ENCODE peak calls at places on chromosome 14, in six cellular contexts. K is heart left ventricle, G is sigmoid colon, D is adrenal gland, M is breast epithelium, V is right lobe of liver. W is an unnamed sample.

GRCh38 chr14:74698894-74699293 is 14.0 kb downstream of the AREL1 start:
- DNase-seq in K (no peak), G (no peak), D (no peak), M (no peak), V (no peak), W (no peak)

GRCh38 chr14:68789798-68790655 is 2.8 kb downstream of the ZFP36L1 start:
- DNase-seq in K (no peak), G (peak), D (peak), M (no peak), V (peak), W (no peak)

GRCh38 chr14:96852823-96853422 is 55.7 kb downstream of the VRK1 start:
- DNase-seq in K (no peak), G (no peak), D (no peak), M (no peak), V (no peak), W (no peak)

GRCh38 chr14:78398216-78398615 is 228.0 kb downstream of the NRXN3 start:
- DNase-seq in K (no peak), G (no peak), D (no peak), M (no peak), V (no peak), W (no peak)

GRCh38 chr14:31945074-31945613 is 132.0 kb upstream of the ARHGAP5 start:
- DNase-seq in K (no peak), G (no peak), D (no peak), M (no peak), V (no peak), W (no peak)

GRCh38 chr14:96049932-96050331 is 10.8 kb downstream of the C14orf132 start:
- DNase-seq in K (no peak), G (no peak), D (no peak), M (no peak), V (no peak), W (no peak)

GRCh38 chr14:94041551-94042346 is 15.6 kb downstream of the OTUB2 start:
- DNase-seq in K (no peak), G (no peak), D (peak), M (no peak), V (no peak), W (no peak)

GRCh38 chr14:21711360-21711961 is 37.8 kb upstream of the OR4E1 start:
- DNase-seq in K (no peak), G (no peak), D (no peak), M (no peak), V (no peak), W (peak)

GRCh38 chr14:58060077-58060476 is 91.9 kb downstream of the ARMH4 start:
- DNase-seq in K (no peak), G (no peak), D (no peak), M (no peak), V (no peak), W (no peak)

GRCh38 chr14:78933948-78934524 is 763.9 kb downstream of the NRXN3 start:
- DNase-seq in K (no peak), G (no peak), D (no peak), M (no peak), V (no peak), W (no peak)

GRCh38 chr14:33979613-33980276 is 28.9 kb upstream of the EGLN3 start:
- DNase-seq in K (no peak), G (no peak), D (no peak), M (no peak), V (no peak), W (no peak)

GRCh38 chr14:33569844-33570716 is 380.8 kb downstream of the EGLN3 start:
- DNase-seq in K (no peak), G (no peak), D (no peak), M (no peak), V (no peak), W (no peak)

GRCh38 chr14:94679941-94680340 is 67.8 kb downstream of the SERPINA3 start:
- DNase-seq in K (no peak), G (peak), D (no peak), M (no peak), V (no peak), W (no peak)

GRCh38 chr14:31668348-31668747 is 107.1 kb downstream of the NUBPL start:
- DNase-seq in K (no peak), G (no peak), D (no peak), M (no peak), V (no peak), W (no peak)

GRCh38 chr14:92380582-92380981 is 57.6 kb downstream of the SLC24A4 start:
- DNase-seq in K (no peak), G (no peak), D (no peak), M (no peak), V (no peak), W (no peak)

GRCh38 chr14:101927859-101928258 is 36.5 kb upstream of the DYNC1H1 start:
- DNase-seq in K (peak), G (peak), D (peak), M (no peak), V (peak), W (no peak)

GRCh38 chr14:96888158-96888557 is 91.0 kb downstream of the VRK1 start:
- DNase-seq in K (no peak), G (no peak), D (no peak), M (no peak), V (no peak), W (no peak)

GRCh38 chr14:91927800-91928199 is 19.7 kb downstream of the FBLN5 start:
- DNase-seq in K (no peak), G (no peak), D (no peak), M (no peak), V (no peak), W (no peak)

GRCh38 chr14:36647827-36648753 is 13.6 kb upstream of the PAX9 start:
- DNase-seq in K (no peak), G (no peak), D (no peak), M (no peak), V (no peak), W (no peak)

GRCh38 chr14:74737753-74738325 is 24.9 kb downstream of the FCF1 start:
- DNase-seq in K (no peak), G (no peak), D (peak), M (no peak), V (no peak), W (no peak)

GRCh38 chr14:95066427-95066986 is 90.8 kb downstream of the DICER1 start:
- DNase-seq in K (no peak), G (peak), D (no peak), M (no peak), V (no peak), W (no peak)

GRCh38 chr14:50676814-50677516 is 8.9 kb upstream of the SAV1 start:
- DNase-seq in K (no peak), G (no peak), D (no peak), M (no peak), V (no peak), W (no peak)

GRCh38 chr14:70716483-70716882 is 74.8 kb downstream of the TTC9 start:
- DNase-seq in K (no peak), G (no peak), D (no peak), M (no peak), V (no peak), W (no peak)

DNA sequence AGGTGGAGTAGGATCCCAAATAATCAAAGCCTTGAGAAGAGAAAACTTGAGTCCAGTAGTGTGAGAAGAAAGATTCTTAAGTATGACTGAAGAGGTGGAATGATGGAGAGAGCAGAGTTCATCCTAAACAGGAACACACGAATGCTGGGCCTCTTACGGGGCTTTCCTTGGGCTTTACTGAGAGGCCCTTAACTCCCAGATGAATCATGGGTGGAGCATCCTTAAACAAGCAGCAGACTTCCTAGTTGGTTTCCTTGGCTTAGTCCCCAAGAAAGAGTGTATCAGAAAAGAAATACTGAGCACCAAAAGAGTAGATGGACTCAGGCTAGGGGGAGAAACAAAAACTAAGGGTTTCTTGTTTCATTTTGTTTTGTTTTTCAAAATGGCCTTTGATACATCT is 132.5 kb downstream of the GPR135 start:
- DNase-seq in K (no peak), G (no peak), D (no peak), M (no peak), V (no peak), W (no peak)
- TF ChIP-seq POLR2A in K (no peak), G (no peak), D (no peak), M (no peak), V (no peak), W (no peak)

DNA sequence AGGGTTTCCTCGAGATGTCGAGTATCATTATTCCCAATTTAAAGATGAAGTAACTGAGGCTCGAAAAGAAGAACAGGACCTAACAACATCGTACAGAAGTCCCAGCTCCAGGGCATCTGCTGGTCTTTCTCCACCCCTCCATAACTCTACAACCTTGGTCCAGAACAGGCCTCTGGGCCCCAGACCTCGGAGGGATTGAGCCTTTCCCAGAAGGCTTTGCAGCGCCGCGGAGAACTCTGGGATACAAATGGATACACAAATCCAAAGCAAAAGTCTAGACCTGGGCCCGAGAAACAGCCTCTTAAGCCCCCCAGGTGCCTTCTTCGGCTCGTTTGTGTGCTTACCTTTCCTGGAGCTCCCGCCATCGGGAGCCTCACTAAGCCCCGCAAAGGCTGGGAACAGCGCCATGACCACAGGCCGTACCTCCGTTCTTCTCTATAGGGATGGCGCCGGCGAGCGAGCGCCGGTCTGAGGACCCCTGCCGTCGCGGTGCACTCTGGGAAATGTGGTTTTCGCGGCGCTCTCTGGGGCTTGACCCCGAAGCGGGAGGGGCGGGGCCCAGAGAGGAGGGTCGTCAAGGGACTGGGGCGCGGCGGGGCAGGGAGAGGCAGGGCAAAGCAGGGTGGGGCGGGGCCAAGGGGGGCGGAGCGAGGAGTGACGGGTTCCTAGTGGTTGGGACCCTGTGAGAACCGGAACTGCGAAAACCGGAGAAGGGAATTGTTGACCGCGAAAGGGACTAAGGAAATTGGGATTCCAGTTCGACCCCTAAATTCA is at the start of gene NRDE2:
- DNase-seq in K (peak), G (peak), D (peak), M (peak), V (peak), W (peak)
- TF ChIP-seq POLR2A in K (peak), G (no peak), D (peak), M (no peak), V (peak), W (no peak)

DNA sequence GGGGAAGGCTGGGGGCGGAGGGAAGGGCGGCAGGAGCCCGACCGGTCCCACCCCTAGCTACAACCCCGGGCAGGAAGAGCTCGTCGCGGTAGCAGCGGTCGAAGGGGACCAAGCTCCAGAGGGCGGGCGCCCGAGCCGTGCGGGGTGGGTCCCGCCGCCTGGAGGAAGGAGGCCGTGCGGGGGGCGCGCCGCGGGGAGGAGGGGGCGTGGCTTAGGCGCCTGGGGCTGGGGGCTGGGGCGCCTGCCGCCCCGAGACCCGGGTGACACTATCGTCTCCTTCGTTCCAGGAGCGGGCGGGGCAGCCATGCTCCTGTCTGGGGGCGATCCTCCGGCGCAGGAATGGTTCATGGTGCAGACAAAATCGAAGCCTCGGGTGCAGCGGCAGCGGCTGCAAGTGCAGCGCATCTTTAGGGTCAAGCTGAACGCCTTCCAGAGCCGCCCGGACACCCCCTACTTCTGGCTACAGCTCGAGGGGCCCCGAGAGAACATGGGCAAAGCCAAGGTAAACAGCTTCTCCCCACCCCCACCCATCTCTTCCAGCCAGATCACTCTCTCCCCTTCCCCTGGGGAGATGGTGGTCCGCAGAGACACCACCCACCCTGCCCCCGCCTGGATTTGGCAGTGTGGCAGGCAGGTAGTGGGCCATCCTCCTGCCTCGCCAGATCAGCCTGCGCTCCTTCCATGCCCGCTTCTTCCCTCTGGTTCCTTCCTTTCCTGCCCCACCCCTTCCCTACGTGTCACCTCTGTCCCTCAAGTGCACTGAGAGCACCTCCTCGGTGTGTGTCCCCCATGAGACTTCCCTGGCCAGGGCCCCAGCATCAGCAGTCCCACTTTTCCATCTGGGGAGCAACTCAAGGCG is at the start of gene NYNRIN:
- DNase-seq in K (peak), G (peak), D (no peak), M (no peak), V (peak), W (no peak)
- TF ChIP-seq POLR2A in K (peak), G (no peak), D (no peak), M (no peak), V (no peak), W (no peak)

GRCh38 chr14:105062048-105062433 is 3.2 kb downstream of the GPR132 start:
- DNase-seq in K (no peak), G (no peak), D (no peak), M (no peak), V (no peak), W (no peak)
- TF ChIP-seq POLR2A in K (no peak), G (no peak), D (no peak), M (no peak), V (no peak), W (no peak)

GRCh38 chr14:103385153-103385993 is at the start of gene MARK3:
- DNase-seq in K (peak), G (peak), D (peak), M (peak), V (peak), W (peak)
- TF ChIP-seq POLR2A in K (peak), G (peak), D (peak), M (peak), V (peak), W (peak)

DNA sequence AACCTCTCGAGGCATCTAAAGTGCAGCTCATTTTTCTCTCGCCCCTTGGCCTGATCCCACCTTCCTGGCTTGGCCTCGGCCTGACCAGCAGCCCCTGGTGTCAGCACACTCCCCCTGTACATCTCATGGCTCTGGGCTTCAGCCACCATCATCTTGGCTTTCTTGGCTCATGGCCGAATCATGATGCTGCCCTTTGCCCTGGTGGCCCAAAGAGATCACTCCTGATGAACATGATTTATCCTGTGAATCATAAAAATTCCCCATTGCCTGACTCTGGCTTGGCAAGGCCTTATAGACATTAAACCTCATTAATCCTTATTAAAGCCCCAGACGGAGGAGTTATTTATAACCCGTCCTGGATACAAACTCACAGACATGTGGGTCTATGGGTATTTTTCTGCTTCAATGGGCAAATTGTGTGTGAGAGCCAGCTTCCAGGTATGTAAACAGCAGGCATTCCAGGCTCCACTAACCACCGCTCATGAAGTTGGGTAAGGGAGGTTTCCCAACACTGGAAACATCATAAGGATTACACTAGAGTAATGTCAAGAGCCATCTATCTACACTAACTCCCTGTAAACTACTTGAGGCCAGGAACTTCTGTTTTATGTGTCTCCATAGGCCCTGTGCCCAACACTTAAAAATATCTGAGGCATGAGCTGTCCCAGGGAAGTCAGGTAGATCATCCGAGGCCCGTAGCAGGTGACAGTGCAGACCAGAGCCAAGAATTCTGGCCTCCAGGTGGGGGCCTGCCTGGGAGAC is 171.2 kb downstream of the TTC8 start:
- DNase-seq in K (no peak), G (no peak), D (peak), M (no peak), V (no peak), W (no peak)
- TF ChIP-seq POLR2A in K (no peak), G (no peak), D (no peak), M (no peak), V (no peak), W (no peak)

GRCh38 chr14:77041837-77042557 is 13.5 kb upstream of the IRF2BPL start:
- DNase-seq in K (no peak), G (peak), D (peak), M (no peak), V (no peak), W (no peak)

GRCh38 chr14:77040059-77040308 is 11.5 kb upstream of the IRF2BPL start:
- DNase-seq in K (no peak), G (no peak), D (no peak), M (no peak), V (no peak), W (no peak)

GRCh38 chr14:77039285-77040058 is 11.0 kb upstream of the IRF2BPL start:
- DNase-seq in K (no peak), G (no peak), D (no peak), M (no peak), V (no peak), W (no peak)

GRCh38 chr14:77040995-77041744 is 12.7 kb upstream of the IRF2BPL start:
- DNase-seq in K (no peak), G (peak), D (no peak), M (no peak), V (no peak), W (no peak)

DNA sequence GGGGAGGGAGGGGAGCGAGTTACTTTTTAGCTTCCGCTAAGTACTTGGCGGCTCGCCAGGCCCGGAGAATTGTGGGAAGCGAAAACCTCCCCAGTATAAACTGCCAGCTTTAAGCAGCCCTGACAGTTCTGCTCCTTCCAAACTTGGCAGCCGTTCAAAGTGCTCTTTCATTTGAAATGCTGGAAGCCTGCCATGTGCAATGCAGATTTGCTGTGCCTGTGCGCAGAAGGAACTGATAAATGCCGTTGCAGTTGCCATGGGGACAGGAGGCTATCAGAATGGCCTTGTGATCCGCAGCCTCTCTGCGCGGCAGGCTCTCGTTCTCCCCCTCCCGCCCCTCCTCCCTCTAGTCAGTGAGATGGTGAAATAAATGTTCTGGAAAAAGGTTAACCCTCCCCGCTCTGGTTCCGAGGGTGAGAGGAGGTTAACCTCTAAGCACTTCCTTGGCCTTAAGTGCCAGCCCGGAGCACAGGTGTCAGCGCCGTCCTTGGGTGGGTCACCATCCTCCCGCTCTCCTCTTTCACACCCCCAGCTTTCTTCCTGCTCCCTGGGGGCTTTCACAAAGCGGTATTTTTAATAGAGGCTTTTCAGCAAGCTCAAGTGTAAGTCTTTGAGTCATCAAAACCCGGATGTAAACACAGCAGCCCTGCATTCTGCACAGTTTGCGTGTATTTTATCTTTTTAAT is 11.9 kb upstream of the IRF2BPL start:
- DNase-seq in K (peak), G (peak), D (peak), M (peak), V (peak), W (no peak)
- TF ChIP-seq POLR2A in K (peak), G (no peak), D (no peak), M (no peak), V (no peak), W (peak)

GRCh38 chr14:22886500-22887259 is 3.7 kb downstream of the REM2 start:
- DNase-seq in K (peak), G (peak), D (peak), M (peak), V (peak), W (no peak)
- TF ChIP-seq POLR2A in K (peak), G (no peak), D (peak), M (peak), V (no peak), W (no peak)

DNA sequence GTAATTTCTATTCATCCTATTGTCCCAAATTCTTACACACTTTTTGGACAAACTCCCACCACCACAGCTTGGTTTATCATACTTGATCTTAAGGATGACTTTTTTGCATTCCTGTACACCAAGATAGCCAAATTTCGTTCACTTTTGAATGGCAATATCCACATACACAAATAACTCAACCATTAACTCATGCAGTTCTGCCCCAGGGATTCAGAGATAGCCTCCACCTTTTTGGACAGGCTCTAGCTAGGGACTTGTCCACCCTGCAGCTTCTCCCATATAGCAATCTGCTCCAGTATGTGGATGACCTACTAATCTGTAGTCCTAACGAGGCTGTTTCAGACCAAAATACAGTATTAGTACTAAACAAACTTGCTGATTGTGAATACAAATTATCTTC is 32.7 kb upstream of the OXA1L start:
- DNase-seq in K (no peak), G (no peak), D (no peak), M (no peak), V (no peak), W (no peak)
- TF ChIP-seq POLR2A in K (no peak), G (no peak), D (no peak), M (no peak), V (no peak), W (no peak)

GRCh38 chr14:63982629-63983028 is 129.8 kb downstream of the SYNE2 start:
- DNase-seq in K (no peak), G (no peak), D (no peak), M (no peak), V (no peak), W (no peak)
- TF ChIP-seq POLR2A in K (no peak), G (no peak), D (no peak), M (no peak), V (no peak), W (no peak)

W was measured in H54.